ENCODE peak calls at places on chromosome 17, in five cellular contexts. E is tibial nerve, X is gastrocnemius medialis, Y is fibroblast of mammary gland, B is HL-60. D is an unnamed sample.

GRCh38 chr17:63697341-63698286 is 2.3 kb downstream of the LIMD2 start:
- DNase-seq in E (no peak), X (peak; percentile 52), Y (peak; percentile 32), B (peak; percentile 93), D (no peak)

GRCh38 chr17:27906238-27906603 is 13.1 kb upstream of the LYRM9 start:
- DNase-seq in E (no peak), X (no peak), Y (no peak), B (no peak), D (no peak)

GRCh38 chr17:45013021-45013997 is 38.1 kb downstream of the DCAKD start:
- DNase-seq in E (no peak), X (no peak), Y (peak; percentile 35), B (no peak), D (no peak)

GRCh38 chr17:44108440-44109311 is 14.8 kb downstream of the HDAC5 start:
- DNase-seq in E (peak; percentile 54), X (peak; percentile 94), Y (peak; percentile 96), B (no peak), D (peak; percentile 90)

GRCh38 chr17:82332669-82333278 is 792 bp downstream of the SECTM1 start:
- DNase-seq in E (no peak), X (no peak), Y (peak; percentile 61), B (peak; percentile 60), D (no peak)

GRCh38 chr17:21418446-21419298 is 42.5 kb downstream of the KCNJ12 start:
- DNase-seq in E (no peak), X (no peak), Y (no peak), B (no peak), D (no peak)

GRCh38 chr17:8685396-8685795 is 54.9 kb upstream of the MYH10 start:
- DNase-seq in E (no peak), X (no peak), Y (no peak), B (no peak), D (no peak)

GRCh38 chr17:54172654-54173316 is 350.1 kb downstream of the KIF2B start:
- DNase-seq in E (no peak), X (no peak), Y (peak; percentile 6), B (peak; percentile 4), D (no peak)

GRCh38 chr17:79622776-79623175 is 11.9 kb upstream of the RBFOX3 start:
- DNase-seq in E (no peak), X (no peak), Y (no peak), B (no peak), D (no peak)

DNA sequence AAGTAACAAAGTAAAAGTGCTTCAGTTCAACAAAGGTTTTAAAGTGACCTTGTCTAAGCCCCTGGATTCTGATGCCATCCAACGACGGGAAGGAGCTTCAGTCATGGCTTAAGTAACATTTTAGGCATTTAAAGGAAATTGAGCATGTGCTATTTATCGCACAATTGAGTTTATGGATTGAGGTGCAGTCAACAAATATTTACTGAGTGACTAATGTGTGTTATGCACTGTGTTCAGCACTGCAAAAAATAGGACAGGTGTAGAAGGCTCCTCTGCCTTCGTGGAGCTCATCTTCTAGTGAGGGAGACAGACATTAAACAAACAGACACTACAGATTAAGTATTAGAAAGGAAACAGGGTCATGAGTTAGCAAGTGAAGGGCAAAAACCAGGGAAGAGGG is 12.5 kb downstream of the TMIGD1 start:
- DNase-seq in E (no peak), X (no peak), Y (no peak), B (no peak), D (no peak)
- TF ChIP-seq CTCF in E (no peak), X (no peak), Y (no peak), B (no peak), D (no peak)

DNA sequence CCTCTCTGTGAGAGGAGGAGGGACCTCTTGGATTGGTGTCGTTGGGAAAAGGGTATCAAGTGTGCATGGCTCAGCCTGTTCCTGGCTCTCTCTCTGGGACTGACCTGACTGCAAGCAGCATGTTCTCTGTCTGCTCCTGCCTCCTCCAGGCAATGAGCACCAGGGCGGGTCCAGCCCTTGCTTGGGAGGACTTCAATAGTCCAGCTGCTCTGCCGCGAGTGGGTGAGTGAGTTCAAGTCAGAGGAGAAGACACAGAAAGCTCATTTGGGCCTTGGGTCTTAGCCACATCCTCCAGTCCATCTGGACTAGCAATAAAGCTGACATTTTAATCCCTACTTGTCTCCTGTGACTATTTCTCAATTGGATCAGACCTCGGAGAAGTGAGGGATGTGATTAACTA is 25.2 kb upstream of the TNS4 start:
- DNase-seq in E (no peak), X (peak; percentile 73), Y (peak; percentile 77), B (no peak), D (no peak)
- TF ChIP-seq CTCF in E (no peak), X (no peak), Y (no peak), B (no peak), D (peak; percentile 31)

GRCh38 chr17:74987418-74987908 is at the start of gene CDR2L:
- DNase-seq in E (peak; percentile 97), X (peak; percentile 92), Y (peak; percentile 85), B (peak; percentile 96), D (peak; percentile 80)

GRCh38 chr17:74990581-74991105 is 3.2 kb downstream of the CDR2L start:
- DNase-seq in E (no peak), X (no peak), Y (no peak), B (no peak), D (no peak)

GRCh38 chr17:74992223-74992622 is 4.8 kb downstream of the CDR2L start:
- DNase-seq in E (no peak), X (no peak), Y (no peak), B (no peak), D (no peak)

GRCh38 chr17:74986206-74986576 is 1.2 kb upstream of the CDR2L start:
- DNase-seq in E (no peak), X (no peak), Y (no peak), B (no peak), D (no peak)

DNA sequence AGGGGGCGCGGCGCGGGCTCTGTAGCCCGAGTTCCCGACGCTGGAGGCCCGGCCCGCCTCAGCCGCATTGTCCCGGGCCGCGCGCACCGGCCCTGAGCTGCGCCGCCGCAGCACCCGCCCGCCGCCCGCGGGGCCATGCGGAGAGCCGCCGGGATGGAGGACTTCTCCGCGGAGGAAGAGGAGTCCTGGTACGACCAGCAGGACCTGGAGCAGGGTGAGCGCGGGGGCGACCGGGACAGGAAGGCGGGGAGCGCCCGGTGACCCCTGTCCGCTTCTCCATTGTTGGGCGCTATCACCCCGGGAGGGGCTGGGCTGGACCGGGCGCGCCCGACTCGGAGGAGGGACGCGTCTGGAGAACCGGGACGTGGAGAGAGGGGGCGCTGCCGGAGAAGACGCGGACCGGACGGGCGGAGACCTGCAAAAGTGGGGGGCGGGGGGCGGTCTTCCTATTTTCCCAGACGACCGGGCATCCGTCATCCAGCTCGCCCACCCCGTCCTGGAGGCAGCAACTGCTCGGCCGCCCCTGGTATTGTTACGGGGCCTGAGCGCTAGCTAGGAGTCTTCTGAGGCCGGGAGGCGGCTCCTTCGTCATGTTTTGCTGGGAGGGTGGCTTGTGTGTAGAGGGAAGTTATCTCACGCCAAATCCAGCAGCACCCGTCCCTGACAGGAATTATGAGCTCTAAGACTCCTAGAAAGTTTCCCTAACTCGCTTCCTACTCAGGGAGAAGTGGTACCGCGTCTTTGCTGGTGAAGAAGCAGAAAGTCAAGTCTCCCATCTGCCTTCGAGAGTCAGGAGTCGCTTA is 678 bp downstream of the CDR2L start:
- DNase-seq in E (peak; percentile 73), X (peak; percentile 65), Y (peak; percentile 72), B (peak; percentile 27), D (peak; percentile 66)
- TF ChIP-seq CTCF in E (peak; percentile 45), X (peak; percentile 55), Y (no peak), B (no peak), D (peak; percentile 59)

DNA sequence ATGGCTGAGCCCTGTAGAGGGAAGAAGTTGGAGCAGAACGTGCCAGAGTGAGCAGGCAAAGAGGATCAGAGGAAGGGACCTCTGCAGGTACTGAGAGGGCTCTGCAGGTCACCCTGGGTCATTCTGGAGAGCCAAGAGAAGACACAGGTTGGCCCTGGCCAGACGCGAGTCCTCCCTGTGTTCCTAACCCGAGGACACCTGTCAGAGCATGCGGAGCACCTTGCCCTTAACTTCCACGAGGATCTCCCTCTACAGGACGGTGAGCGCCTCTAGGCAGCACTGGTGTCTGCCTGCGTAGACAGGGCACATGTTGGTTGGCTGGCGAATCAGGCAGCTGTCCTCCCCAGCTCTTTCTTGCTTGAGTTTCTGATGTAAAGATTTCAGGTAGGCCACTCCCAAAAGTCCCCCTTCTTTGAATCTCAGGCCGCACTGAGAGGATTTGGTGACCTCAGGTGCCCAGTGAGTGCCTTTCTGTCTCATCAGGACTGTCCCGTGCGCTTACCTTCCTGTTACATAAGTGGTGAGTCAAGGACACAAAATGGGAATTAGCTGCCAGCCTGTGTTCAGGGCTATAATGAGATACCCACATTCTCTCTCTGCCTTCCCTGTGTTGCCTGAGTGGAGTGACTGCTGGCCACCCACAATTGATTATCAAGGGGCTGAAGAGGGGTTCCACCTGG is 45.3 kb downstream of the MPRIP start:
- DNase-seq in E (peak; percentile 5), X (peak; percentile 73), Y (no peak), B (no peak), D (no peak)
- TF ChIP-seq CTCF in E (no peak), X (no peak), Y (no peak), B (no peak), D (no peak)

GRCh38 chr17:1053661-1054360 is 56.9 kb downstream of the TIMM22 start:
- DNase-seq in E (no peak), X (no peak), Y (no peak), B (no peak), D (no peak)

GRCh38 chr17:1054656-1055055 is 57.7 kb downstream of the TIMM22 start:
- DNase-seq in E (no peak), X (no peak), Y (no peak), B (no peak), D (no peak)

GRCh38 chr17:1055231-1055630 is 58.3 kb downstream of the TIMM22 start:
- DNase-seq in E (no peak), X (no peak), Y (no peak), B (no peak), D (no peak)

GRCh38 chr17:1056761-1057160 is 59.8 kb downstream of the TIMM22 start:
- DNase-seq in E (no peak), X (no peak), Y (no peak), B (no peak), D (no peak)

GRCh38 chr17:1055751-1056645 is 59.1 kb downstream of the TIMM22 start:
- DNase-seq in E (peak; percentile 54), X (peak; percentile 59), Y (peak; percentile 62), B (peak; percentile 24), D (peak; percentile 10)
- TF ChIP-seq CTCF in E (peak; percentile 65), X (peak; percentile 81), Y (peak; percentile 60), B (no peak), D (peak; percentile 57)

GRCh38 chr17:81230043-81230820 is 7.5 kb upstream of the CEP131 start:
- DNase-seq in E (no peak), X (no peak), Y (no peak), B (no peak), D (no peak)
- TF ChIP-seq CTCF in E (no peak), X (no peak), Y (peak; percentile 24), B (no peak), D (peak; percentile 14)

GRCh38 chr17:61000911-61001310 is 323.3 kb downstream of the BCAS3 start:
- DNase-seq in E (no peak), X (no peak), Y (peak; percentile 89), B (no peak), D (peak; percentile 28)
- TF ChIP-seq CTCF in E (no peak), X (no peak), Y (peak; percentile 71), B (no peak), D (peak; percentile 57)